ENCODE peak calls at places on chromosomes 5 and 9, in six cellular contexts. W is fibroblast of lung, X is vagina, T is GM23248, H is SJSA1, J is HCT116. E is an unnamed sample.

GRCh38 chr5:138138949-138139775 is at the start of gene NME5:
- DNase-seq in W (peak), X (no peak), T (no peak), H (no peak), J (peak), E (no peak)

GRCh38 chr5:168291281-168291960 is at the start of gene WWC1:
- DNase-seq in W (peak), X (no peak), T (peak), H (peak), J (peak), E (no peak)

GRCh38 chr5:93073547-93073946 is 507.5 kb downstream of the NR2F1-AS1 start:
- DNase-seq in W (no peak), X (no peak), T (no peak), H (no peak), J (no peak), E (no peak)

GRCh38 chr5:140317859-140318258 is 15.0 kb upstream of the PFDN1 start:
- DNase-seq in W (peak), X (peak), T (peak), H (peak), J (no peak), E (no peak)

GRCh38 chr5:71681282-71681681 is 37.8 kb upstream of the CARTPT start:
- DNase-seq in W (peak), X (no peak), T (peak), H (no peak), J (no peak), E (no peak)

GRCh38 chr5:66769839-66770617 is 173.8 kb downstream of the MAST4 start:
- DNase-seq in W (peak), X (no peak), T (peak), H (no peak), J (no peak), E (no peak)

GRCh38 chr5:125181955-125182354 is 435.5 kb upstream of the ZNF608 start:
- DNase-seq in W (no peak), X (no peak), T (no peak), H (no peak), J (no peak), E (no peak)

GRCh38 chr5:124655943-124656459 is 90.4 kb downstream of the ZNF608 start:
- DNase-seq in W (peak), X (no peak), T (peak), H (peak), J (peak), E (peak)

GRCh38 chr9:95510610-95511231 is 6.0 kb downstream of the PTCH1 start:
- DNase-seq in W (peak), X (no peak), T (peak), H (peak), J (peak), E (peak)

GRCh38 chr9:128903871-128904371 is 16.9 kb upstream of the PHYHD1 start:
- DNase-seq in W (peak), X (no peak), T (peak), H (peak), J (no peak), E (no peak)

GRCh38 chr5:71882826-71883744 is 164.0 kb downstream of the CARTPT start:
- DNase-seq in W (peak), X (no peak), T (peak), H (peak), J (no peak), E (no peak)

GRCh38 chr9:123757960-123758359 is 172.0 kb downstream of the DENND1A start:
- DNase-seq in W (no peak), X (no peak), T (no peak), H (no peak), J (no peak), E (no peak)

GRCh38 chr9:124834586-124834985 is 18.7 kb upstream of the WDR38 start:
- DNase-seq in W (peak), X (no peak), T (peak), H (no peak), J (peak), E (no peak)

GRCh38 chr9:95822583-95823431 is 52.7 kb upstream of the ERCC6L2 start:
- DNase-seq in W (peak), X (no peak), T (peak), H (peak), J (peak), E (peak)

GRCh38 chr9:136808781-136809158 is 1.0 kb downstream of the RABL6 start:
- DNase-seq in W (peak), X (no peak), T (peak), H (no peak), J (no peak), E (no peak)

GRCh38 chr9:136273244-136273865 is 27.7 kb upstream of the QSOX2 start:
- DNase-seq in W (no peak), X (no peak), T (no peak), H (no peak), J (no peak), E (no peak)

GRCh38 chr5:56802235-56802634 is 13.1 kb upstream of the MAP3K1 start:
- DNase-seq in W (no peak), X (no peak), T (no peak), H (no peak), J (no peak), E (no peak)

GRCh38 chr9:111429175-111429574 is 55.0 kb downstream of the ECPAS start:
- DNase-seq in W (peak), X (no peak), T (peak), H (no peak), J (no peak), E (no peak)

GRCh38 chr9:120668399-120668798 is 45.9 kb downstream of the MEGF9 start:
- DNase-seq in W (no peak), X (no peak), T (no peak), H (no peak), J (no peak), E (no peak)

GRCh38 chr5:5221731-5222130 is 81.6 kb downstream of the ADAMTS16 start:
- DNase-seq in W (peak), X (no peak), T (peak), H (peak), J (no peak), E (no peak)

GRCh38 chr9:110278080-110278707 is 21.9 kb upstream of the TXN start:
- DNase-seq in W (peak), X (no peak), T (peak), H (no peak), J (peak), E (no peak)

GRCh38 chr5:98927988-98928801 is 612 bp downstream of the CHD1 start:
- DNase-seq in W (peak), X (no peak), T (peak), H (peak), J (no peak), E (no peak)

GRCh38 chr5:136054133-136054996 is 25.6 kb downstream of the TGFBI start:
- DNase-seq in W (no peak), X (no peak), T (peak), H (no peak), J (no peak), E (peak)

GRCh38 chr5:122259995-122260394 is 52.0 kb upstream of the SNCAIP start:
- DNase-seq in W (peak), X (no peak), T (peak), H (peak), J (no peak), E (peak)

GRCh38 chr5:82858453-82859043 is 218.6 kb downstream of the TMEM167A start:
- DNase-seq in W (no peak), X (no peak), T (no peak), H (no peak), J (no peak), E (no peak)

GRCh38 chr9:2583308-2584013 is 38.1 kb upstream of the VLDLR start:
- DNase-seq in W (no peak), X (no peak), T (no peak), H (no peak), J (no peak), E (no peak)

GRCh38 chr5:111699324-111699723 is 57.7 kb downstream of the NREP start:
- DNase-seq in W (no peak), X (no peak), T (no peak), H (no peak), J (no peak), E (no peak)

DNA sequence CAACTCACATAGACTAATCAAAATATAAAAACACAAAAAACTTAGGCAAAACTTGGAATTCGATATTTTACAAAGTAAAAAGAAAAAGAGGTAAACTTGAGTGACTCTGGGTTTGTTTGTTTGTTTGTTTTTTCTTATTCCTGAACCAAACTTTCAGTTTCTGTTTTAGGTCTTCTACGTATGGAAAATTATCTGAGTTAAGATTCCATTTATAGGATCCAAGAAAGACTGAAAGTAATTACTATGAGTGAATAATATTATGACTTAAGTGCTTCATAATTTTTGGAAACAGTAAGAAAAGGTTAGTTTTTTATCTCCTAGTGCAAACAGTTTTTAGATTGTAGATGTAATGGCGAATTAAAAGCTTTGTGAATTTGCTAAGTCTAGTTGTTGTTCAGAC is 13.2 kb downstream of the ST8SIA4 start:
- DNase-seq in W (no peak), X (no peak), T (no peak), H (no peak), J (no peak), E (no peak)
- H3K27ac ChIP-seq in W (no peak), X (no peak), T (no peak), H (no peak), J (no peak), E (no peak)

GRCh38 chr9:121780177-121780576 is 128.7 kb downstream of the DAB2IP start:
- DNase-seq in W (no peak), X (no peak), T (no peak), H (no peak), J (no peak), E (no peak)
- H3K27ac ChIP-seq in W (no peak), X (no peak), T (no peak), H (no peak), J (no peak), E (no peak)

GRCh38 chr9:79939819-79940218 is 368.1 kb downstream of the TLE4 start:
- DNase-seq in W (no peak), X (no peak), T (no peak), H (no peak), J (no peak), E (no peak)
- H3K27ac ChIP-seq in W (no peak), X (no peak), T (no peak), H (no peak), J (no peak), E (no peak)

GRCh38 chr9:126794441-126794840 is 10.4 kb upstream of the ZBTB43 start:
- DNase-seq in W (no peak), X (no peak), T (no peak), H (no peak), J (no peak), E (no peak)

GRCh38 chr9:126790561-126790960 is 14.3 kb upstream of the ZBTB43 start:
- DNase-seq in W (no peak), X (no peak), T (no peak), H (no peak), J (no peak), E (no peak)

GRCh38 chr9:126791406-126792230 is 13.2 kb upstream of the ZBTB43 start:
- DNase-seq in W (peak), X (no peak), T (peak), H (no peak), J (no peak), E (peak)

GRCh38 chr9:126796758-126797157 is 8.1 kb upstream of the ZBTB43 start:
- DNase-seq in W (no peak), X (no peak), T (no peak), H (no peak), J (no peak), E (no peak)

DNA sequence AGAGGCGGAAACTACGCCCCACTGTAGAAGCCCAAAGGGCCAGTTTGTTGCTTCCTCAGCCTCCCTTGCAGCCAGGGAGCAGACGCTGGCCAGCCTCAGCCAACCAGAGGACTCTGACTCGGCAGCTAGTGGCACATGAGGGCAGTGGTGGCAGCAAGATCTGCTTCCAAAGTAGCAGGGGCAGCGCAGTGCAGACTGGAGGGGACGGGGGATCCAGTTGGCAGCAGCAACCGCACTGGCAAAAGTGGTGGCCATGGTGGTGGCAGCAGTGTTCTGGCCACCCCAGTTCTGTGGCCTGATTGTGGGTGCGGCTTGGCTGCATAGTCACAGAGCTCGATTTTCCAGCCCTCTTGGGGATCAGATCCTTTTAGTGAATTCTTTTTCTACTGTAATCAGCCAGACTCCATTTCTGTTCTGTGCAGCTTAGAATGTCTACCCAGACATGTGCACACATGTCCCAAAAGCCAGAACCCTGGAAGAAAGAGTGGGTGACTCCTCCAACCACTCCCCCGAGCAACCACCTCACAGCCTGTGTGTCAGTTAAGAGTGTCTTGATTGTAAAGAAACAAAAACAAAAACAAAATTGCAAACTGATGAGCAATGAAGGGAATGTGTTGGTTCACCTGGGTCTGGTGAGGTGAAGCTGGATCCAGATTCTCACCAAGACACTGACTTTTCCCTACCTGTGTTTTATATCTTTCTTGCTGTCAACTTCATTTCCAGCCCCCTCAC is 11.0 kb upstream of the ZBTB43 start:
- DNase-seq in W (no peak), X (no peak), T (no peak), H (no peak), J (no peak), E (no peak)
- H3K27ac ChIP-seq in W (no peak), X (no peak), T (no peak), H (no peak), J (no peak), E (no peak)

GRCh38 chr5:38783011-38783551 is 62.7 kb upstream of the OSMR start:
- DNase-seq in W (peak), X (no peak), T (peak), H (peak), J (no peak), E (peak)
- H3K27ac ChIP-seq in W (peak), X (peak), T (peak), H (peak), J (no peak), E (peak)

GRCh38 chr9:98962861-98963260 is 19.2 kb downstream of the COL15A1 start:
- DNase-seq in W (peak), X (no peak), T (no peak), H (no peak), J (no peak), E (no peak)
- H3K27ac ChIP-seq in W (no peak), X (peak), T (peak), H (peak), J (no peak), E (no peak)

DNA sequence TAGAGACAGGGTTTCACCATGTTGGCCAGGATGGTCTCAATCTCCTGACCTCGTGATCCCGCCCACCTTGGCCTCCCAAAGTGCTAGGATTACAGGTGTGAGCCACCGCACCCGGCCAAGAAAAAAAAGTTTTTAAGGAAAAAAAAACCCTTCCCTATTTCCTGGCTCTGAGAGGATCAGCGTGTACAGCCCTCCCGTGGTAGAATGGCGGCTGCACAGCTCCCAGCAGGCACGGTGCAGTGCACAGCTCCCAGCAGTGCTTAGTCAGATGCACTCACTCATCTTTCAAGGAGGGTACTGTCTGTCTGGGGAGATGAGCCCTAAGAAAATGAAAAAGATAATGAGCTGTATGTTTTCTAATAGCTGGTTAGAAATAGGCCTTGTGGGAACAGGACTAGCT is 36.8 kb upstream of the SLC2A8 start:
- DNase-seq in W (no peak), X (no peak), T (no peak), H (no peak), J (no peak), E (no peak)
- H3K27ac ChIP-seq in W (no peak), X (no peak), T (no peak), H (no peak), J (no peak), E (no peak)

DNA sequence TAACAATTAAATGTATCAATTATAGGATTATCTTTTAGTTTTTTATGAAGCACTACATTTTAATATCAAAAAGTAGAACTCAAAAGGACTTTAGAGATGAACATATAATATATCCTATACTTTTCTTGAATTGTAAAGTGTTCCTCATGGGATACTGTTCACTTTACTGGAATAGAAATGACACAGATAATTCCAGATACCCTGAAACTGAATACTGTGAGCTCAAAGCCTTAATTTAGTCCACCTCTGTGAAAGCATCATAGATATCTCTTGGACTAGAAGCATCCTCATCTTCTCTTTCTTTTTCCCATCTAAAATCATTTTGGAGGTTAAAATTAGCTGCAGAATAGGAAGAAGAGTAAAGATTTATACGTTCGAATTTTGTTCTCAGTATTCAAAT is 49.3 kb downstream of the ADAMTS19 start:
- DNase-seq in W (no peak), X (no peak), T (no peak), H (no peak), J (no peak), E (no peak)
- H3K27ac ChIP-seq in W (no peak), X (no peak), T (no peak), H (no peak), J (no peak), E (no peak)

E was measured in AG04450.